ENCODE peak calls at places on chromosomes 5 and 9, in eight cellular contexts. P is fibroblast of lung, F is gastrocnemius medialis, S is AG04450, O is uterus, Y is GM23338, K is NB4, C is GM06990. I is an unnamed sample.

GRCh38 chr9:126431112-126431742 is 104.6 kb downstream of the MVB12B start:
- DNase-seq in S (no peak), P (no peak), Y (no peak), C (no peak), O (no peak), F (no peak), K (no peak), I (no peak)

GRCh38 chr9:130255638-130255930 is 10.0 kb upstream of the HMCN2 start:
- DNase-seq in K (no peak), F (no peak), C (no peak), S (no peak), O (peak; percentile 12), P (no peak), Y (no peak), I (no peak)

GRCh38 chr9:105243015-105243686 is 1.3 kb upstream of the SLC44A1 start:
- DNase-seq in K (peak; percentile 22), P (peak; percentile 93), S (no peak), F (no peak), C (no peak), O (no peak), Y (peak; percentile 48), I (peak; percentile 42)

GRCh38 chr5:140244525-140245025 is 58.3 kb downstream of the PFDN1 start:
- DNase-seq in K (peak; percentile 88), P (peak; percentile 86), Y (peak; percentile 96), S (peak; percentile 79), O (peak; percentile 92), C (peak; percentile 69), F (peak; percentile 76), I (peak; percentile 67)

GRCh38 chr5:4880304-4880741 is 259.8 kb upstream of the ADAMTS16 start:
- DNase-seq in C (no peak), K (no peak), F (no peak), O (no peak), P (no peak), Y (peak; percentile 17), S (no peak), I (no peak)

GRCh38 chr5:151676719-151677118 is 10.0 kb downstream of the SPARC start:
- DNase-seq in K (no peak), Y (no peak), C (no peak), P (peak; percentile 66), F (no peak), S (no peak), O (no peak), I (no peak)

GRCh38 chr5:84411832-84412605 is 27.3 kb upstream of the EDIL3 start:
- DNase-seq in O (no peak), F (no peak), S (no peak), C (no peak), Y (no peak), P (peak; percentile 28), K (no peak), I (no peak)

GRCh38 chr5:20276061-20276958 is 288.3 kb upstream of the CDH18 start:
- DNase-seq in C (no peak), K (no peak), O (no peak), F (no peak), S (peak; percentile 66), Y (peak; percentile 11), P (peak; percentile 96), I (no peak)

GRCh38 chr5:108579236-108579635 is 168.5 kb upstream of the FER start:
- DNase-seq in S (no peak), F (no peak), K (no peak), O (no peak), Y (peak; percentile 5), P (no peak), C (no peak), I (no peak)

GRCh38 chr9:70668751-70669150 is 254.3 kb upstream of the KLF9 start:
- DNase-seq in S (no peak), K (no peak), F (no peak), P (peak; percentile 13), C (no peak), Y (no peak), O (no peak), I (peak; percentile 14)

GRCh38 chr5:40221796-40222195 is 457.9 kb upstream of the PTGER4 start:
- DNase-seq in O (no peak), K (no peak), S (no peak), F (no peak), Y (no peak), P (peak; percentile 90), C (no peak), I (peak; percentile 46)

GRCh38 chr9:20041717-20042116 is 252.9 kb upstream of the SLC24A2 start:
- DNase-seq in Y (no peak), K (no peak), O (no peak), C (no peak), F (no peak), P (no peak), S (no peak), I (no peak)

GRCh38 chr5:139856694-139857093 is 61.1 kb downstream of the PSD2 start:
- DNase-seq in C (no peak), F (no peak), S (no peak), P (no peak), Y (no peak), K (no peak), O (no peak), I (no peak)

GRCh38 chr5:132425009-132425937 is 55.8 kb downstream of the SLC22A5 start:
- DNase-seq in S (no peak), F (no peak), K (peak; percentile 62), Y (no peak), C (peak; percentile 65), O (no peak), P (peak; percentile 94), I (no peak)

GRCh38 chr5:65213921-65214525 is 267.7 kb downstream of the ADAMTS6 start:
- DNase-seq in P (peak; percentile 26), K (peak; percentile 18), O (no peak), Y (peak; percentile 80), S (no peak), F (no peak), C (no peak), I (no peak)

GRCh38 chr5:132688536-132689409 is 15.0 kb downstream of the IL4 start:
- DNase-seq in S (no peak), C (no peak), K (no peak), P (no peak), O (no peak), Y (no peak), F (no peak), I (peak; percentile 18)

GRCh38 chr9:130029223-130029583 is 13.8 kb downstream of the FNBP1 start:
- DNase-seq in K (no peak), C (peak; percentile 70), Y (no peak), S (no peak), F (no peak), P (no peak), O (no peak), I (no peak)

GRCh38 chr9:89254058-89254772 is 56.8 kb upstream of the CKS2 start:
- DNase-seq in O (no peak), K (no peak), F (no peak), P (no peak), Y (no peak), S (no peak), C (no peak), I (no peak)

GRCh38 chr9:101915479-101915878 is 177.0 kb upstream of the GRIN3A start:
- DNase-seq in K (no peak), O (no peak), C (no peak), S (no peak), P (no peak), F (no peak), Y (no peak), I (no peak)

GRCh38 chr9:127490831-127491230 is 39.5 kb downstream of the LRSAM1 start:
- DNase-seq in P (no peak), O (no peak), S (no peak), C (no peak), F (no peak), K (no peak), Y (no peak), I (no peak)

GRCh38 chr9:121294181-121294743 is 26.3 kb downstream of the GSN start:
- DNase-seq in Y (no peak), O (peak; percentile 42), F (no peak), S (no peak), K (no peak), C (no peak), P (no peak), I (no peak)

GRCh38 chr9:113776194-113776593 is 99.9 kb upstream of the ZNF618 start:
- DNase-seq in O (no peak), C (no peak), F (no peak), Y (no peak), S (no peak), P (no peak), K (no peak), I (no peak)

GRCh38 chr9:133075925-133076324 is 14.1 kb downstream of the CEL start:
- DNase-seq in P (peak; percentile 95), K (no peak), O (no peak), S (peak; percentile 53), F (no peak), C (no peak), Y (no peak), I (peak; percentile 53)

GRCh38 chr5:73031839-73032238 is 76.0 kb downstream of the FCHO2 start:
- DNase-seq in O (peak; percentile 20), F (no peak), K (no peak), Y (no peak), S (peak; percentile 66), C (no peak), P (peak; percentile 84), I (peak; percentile 45)

GRCh38 chr5:172542651-172543131 is 88.4 kb upstream of the SH3PXD2B start:
- DNase-seq in S (no peak), O (peak; percentile 11), C (no peak), Y (no peak), P (no peak), K (no peak), F (no peak), I (no peak)
- H3K4me3 ChIP-seq in S (no peak overlapping the region), O (no peak overlapping the region), C (no peak overlapping the region), Y (no peak overlapping the region), P (no peak overlapping the region), K (no peak overlapping the region), F (no peak overlapping the region), I (no peak overlapping the region)

GRCh38 chr5:111697881-111698757 is 58.9 kb downstream of the NREP start:
- DNase-seq in P (peak; percentile 53), K (no peak), F (no peak), Y (peak; percentile 56), O (no peak), C (no peak), S (no peak), I (peak; percentile 23)
- TF ChIP-seq CTCF in P (peak; percentile 12), K (no peak), F (no peak), Y (peak; percentile 55), O (peak; percentile 9), C (no peak), S (peak; percentile 20), I (peak; percentile 45)

GRCh38 chr5:126847318-126848221 is 70.6 kb downstream of the LMNB1 start:
- DNase-seq in Y (no peak), F (no peak), O (no peak), K (no peak), S (no peak), P (no peak), C (no peak), I (no peak)
- H3K4me3 ChIP-seq in Y (peak overlapping the region; percentile 80), F (no peak overlapping the region), O (no peak overlapping the region), K (no peak overlapping the region), S (no peak overlapping the region), P (no peak overlapping the region), C (no peak overlapping the region), I (no peak overlapping the region)

DNA sequence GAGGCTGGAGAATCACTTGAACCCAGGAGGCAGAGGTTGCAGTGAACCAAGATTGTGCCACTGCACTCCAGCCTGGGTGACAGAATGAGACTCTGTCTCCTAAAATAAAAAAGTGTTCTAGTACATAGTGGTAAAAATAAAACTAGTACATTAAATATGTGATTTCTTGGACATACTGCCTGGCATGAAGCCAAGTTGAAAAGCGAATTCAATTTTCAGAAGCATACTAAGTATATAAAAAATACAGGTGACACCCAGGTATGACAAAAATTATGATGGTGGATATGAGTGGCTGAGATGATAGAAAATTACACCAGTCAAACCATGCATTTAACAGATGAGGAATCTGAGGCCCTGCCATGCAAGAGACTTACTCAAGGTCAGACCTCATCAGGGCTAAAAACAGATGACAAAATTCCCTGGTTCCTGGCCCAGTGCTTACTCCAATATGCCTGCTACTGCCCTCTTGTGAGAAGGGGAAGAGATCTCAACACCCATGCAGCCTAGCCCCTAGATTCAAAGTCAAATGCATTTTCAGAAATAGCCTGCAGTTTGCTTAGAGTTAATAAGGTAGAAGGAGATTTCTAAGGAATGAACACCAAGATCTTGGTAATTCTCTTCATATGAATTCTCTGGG is 46.6 kb upstream of the GNPDA1 start:
- DNase-seq in P (no peak), K (peak; percentile 10), S (no peak), Y (peak; percentile 58), C (no peak), O (no peak), F (no peak), I (no peak)
- TF ChIP-seq CTCF in P (peak; percentile 12), K (no peak), S (no peak), Y (peak; percentile 50), C (no peak), O (no peak), F (no peak), I (no peak)

I was measured in AG09309.